ENCODE peak calls at places on chromosome 17, in eight cellular contexts. D is AG09319, T is AG10803, V is astrocyte of the hippocampus, M is progenitor cell of endocrine pancreas, W is left lung, F is kidney glomerular epithelial cell, H is AG04449. O is an unnamed sample.

GRCh38 chr17:65163990-65164495 is 26.9 kb downstream of the RGS9 start:
- DNase-seq in D (no peak), T (peak), V (no peak), M (no peak), W (no peak), F (no peak), H (no peak), O (no peak)

GRCh38 chr17:15981208-15981607 is 18.3 kb downstream of the ZSWIM7 start:
- DNase-seq in D (no peak), T (no peak), V (no peak), M (no peak), W (no peak), F (no peak), H (no peak), O (no peak)

GRCh38 chr17:77654296-77654695 is 304.2 kb upstream of the TNRC6C start:
- DNase-seq in D (no peak), T (no peak), V (no peak), M (no peak), W (no peak), F (no peak), H (no peak), O (no peak)

GRCh38 chr17:49496183-49496865 is 1.2 kb downstream of the NGFR start:
- DNase-seq in D (no peak), T (peak), V (peak), M (peak), W (peak), F (no peak), H (no peak), O (peak)

GRCh38 chr17:39618956-39619785 is 7.6 kb upstream of the PPP1R1B start:
- DNase-seq in D (no peak), T (no peak), V (no peak), M (no peak), W (no peak), F (no peak), H (no peak), O (no peak)

GRCh38 chr17:45648642-45649041 is 135.5 kb upstream of the CRHR1 start:
- DNase-seq in D (no peak), T (no peak), V (no peak), M (no peak), W (no peak), F (no peak), H (no peak), O (no peak)

GRCh38 chr17:80491478-80492342 is 15.3 kb upstream of the NPTX1 start:
- DNase-seq in D (no peak), T (no peak), V (peak), M (no peak), W (no peak), F (no peak), H (no peak), O (no peak)

GRCh38 chr17:4947411-4948165 is 742 bp downstream of the PFN1 start:
- DNase-seq in D (no peak), T (peak), V (peak), M (peak), W (peak), F (no peak), H (no peak), O (peak)

GRCh38 chr17:17693253-17693954 is 12.1 kb downstream of the RAI1 start:
- DNase-seq in D (no peak), T (no peak), V (peak), M (no peak), W (peak), F (peak), H (no peak), O (no peak)

GRCh38 chr17:32697728-32698625 is 178.9 kb downstream of the MYO1D start:
- DNase-seq in D (no peak), T (no peak), V (no peak), M (no peak), W (no peak), F (no peak), H (no peak), O (no peak)

GRCh38 chr17:29835438-29836351 is 94.3 kb downstream of the SSH2 start:
- DNase-seq in D (no peak), T (peak), V (peak), M (no peak), W (no peak), F (no peak), H (no peak), O (no peak)

GRCh38 chr17:64707077-64707591 is 45.0 kb upstream of the SMURF2 start:
- DNase-seq in D (peak), T (peak), V (peak), M (no peak), W (peak), F (peak), H (peak), O (no peak)

GRCh38 chr17:48555183-48555615 is 10.3 kb upstream of the HOXB2 start:
- DNase-seq in D (no peak), T (peak), V (peak), M (no peak), W (no peak), F (peak), H (peak), O (no peak)

GRCh38 chr17:50758524-50758923 is 8.8 kb downstream of the ANKRD40CL start:
- DNase-seq in D (no peak), T (no peak), V (no peak), M (no peak), W (no peak), F (no peak), H (no peak), O (no peak)

GRCh38 chr17:41002814-41003213 is 3.1 kb upstream of the KRTAP3-2 start:
- DNase-seq in D (no peak), T (no peak), V (no peak), M (no peak), W (no peak), F (no peak), H (no peak), O (no peak)

GRCh38 chr17:46940692-46941404 is 17.9 kb downstream of the GOSR2 start:
- DNase-seq in D (peak), T (peak), V (peak), M (peak), W (no peak), F (peak), H (no peak), O (peak)

GRCh38 chr17:51372345-51373004 is 112.1 kb downstream of the UTP18 start:
- DNase-seq in D (no peak), T (peak), V (peak), M (no peak), W (no peak), F (no peak), H (no peak), O (no peak)

GRCh38 chr17:30824356-30825145 is at the start of gene CRLF3:
- DNase-seq in D (peak), T (peak), V (peak), M (peak), W (peak), F (peak), H (peak), O (peak)

GRCh38 chr17:836154-836553 is 54.0 kb downstream of the MRM3 start:
- DNase-seq in D (peak), T (peak), V (peak), M (no peak), W (peak), F (no peak), H (no peak), O (no peak)

GRCh38 chr17:65530158-65530984 is 31.1 kb downstream of the AXIN2 start:
- DNase-seq in D (no peak), T (no peak), V (no peak), M (no peak), W (no peak), F (no peak), H (no peak), O (no peak)

GRCh38 chr17:66032082-66032712 is 159.7 kb downstream of the CEP112 start:
- DNase-seq in D (no peak), T (no peak), V (no peak), M (no peak), W (no peak), F (no peak), H (no peak), O (no peak)

O was measured in naive thymus-derived CD4-positive, alpha-beta T cell.